ENCODE peak calls at places on chromosomes 16 and 17, in five cellular contexts. M is neuronal stem cell, E is H1, I is H9, D is mesenchymal stem cell. F is an unnamed sample.
A peak's percentile ranks its signal among the peaks of the same experiment; 100 is the strongest.

GRCh38 chr16:11181889-11182279 is 74.1 kb downstream of the SOCS1 start:
- DNase-seq in E (no peak), I (no peak), M (no peak), D (no peak), F (no peak)

GRCh38 chr17:8628172-8628571 is 2.4 kb downstream of the MYH10 start:
- DNase-seq in M (no peak), D (no peak), I (no peak), E (no peak), F (no peak)

GRCh38 chr17:34117332-34117731 is 137.8 kb upstream of the CCL2 start:
- DNase-seq in D (no peak), M (no peak), I (no peak), E (peak; percentile 20), F (no peak)

GRCh38 chr17:77527394-77527793 is 386.6 kb downstream of the SEC14L1 start:
- DNase-seq in M (no peak), I (no peak), D (no peak), E (no peak), F (no peak)

GRCh38 chr16:74053784-74054306 is 242.8 kb upstream of the PSMD7 start:
- DNase-seq in M (no peak), D (no peak), I (no peak), E (no peak), F (no peak)

GRCh38 chr17:71486171-71486740 is 634.6 kb upstream of the SOX9 start:
- DNase-seq in E (no peak), I (no peak), D (no peak), M (no peak), F (no peak)

GRCh38 chr17:45311406-45311761 is 5.4 kb downstream of the MAP3K14 start:
- DNase-seq in I (no peak), D (no peak), E (no peak), M (no peak), F (no peak)

GRCh38 chr17:30805944-30806456 is 18.5 kb downstream of the CRLF3 start:
- DNase-seq in D (no peak), E (no peak), I (no peak), M (no peak), F (no peak)

GRCh38 chr16:81449899-81450608 is 5.4 kb downstream of the CMIP start:
- DNase-seq in M (no peak), I (no peak), E (no peak), D (no peak), F (no peak)

GRCh38 chr17:68133370-68134045 is 98.0 kb downstream of the KPNA2 start:
- DNase-seq in M (no peak), E (peak; percentile 60), D (no peak), I (peak; percentile 83), F (no peak)

GRCh38 chr17:29567362-29568330 is 809 bp upstream of the ABHD15 start:
- DNase-seq in M (peak; percentile 64), I (peak; percentile 83), E (peak; percentile 84), D (peak; percentile 79), F (no peak)

GRCh38 chr16:1640261-1640956 is 28.2 kb downstream of the CRAMP1 start:
- DNase-seq in D (no peak), I (no peak), E (no peak), M (no peak), F (no peak)

GRCh38 chr17:76683921-76684745 is 26.6 kb downstream of the MXRA7 start:
- DNase-seq in E (no peak), I (no peak), D (no peak), M (no peak), F (no peak)

GRCh38 chr16:28288117-28288516 is 4.2 kb upstream of the SBK1 start:
- DNase-seq in I (no peak), M (no peak), D (no peak), E (no peak), F (no peak)

GRCh38 chr16:12896562-12896961 is 4.8 kb upstream of the SHISA9 start:
- DNase-seq in I (peak; percentile 50), D (peak; percentile 4), E (no peak), M (peak; percentile 59), F (peak; percentile 52)

GRCh38 chr16:74922150-74923138 is 62.5 kb downstream of the WDR59 start:
- DNase-seq in I (no peak), D (no peak), E (no peak), M (no peak), F (no peak)

GRCh38 chr16:48537275-48537674 is 72.7 kb downstream of the N4BP1 start:
- DNase-seq in D (no peak), M (no peak), I (no peak), E (peak; percentile 41), F (peak; percentile 35)

GRCh38 chr16:78530283-78530682 is 430.8 kb downstream of the WWOX start:
- DNase-seq in D (no peak), E (no peak), M (no peak), I (no peak), F (no peak)

GRCh38 chr16:55563797-55564196 is 2.7 kb upstream of the CAPNS2 start:
- DNase-seq in M (no peak), E (no peak), D (no peak), I (no peak), F (no peak)

GRCh38 chr17:79012563-79013134 is 3.1 kb upstream of the CANT1 start:
- DNase-seq in D (no peak), E (no peak), M (no peak), I (no peak), F (no peak)

GRCh38 chr16:71568541-71568940 is 8.4 kb downstream of the TAT start:
- DNase-seq in I (no peak), D (no peak), E (no peak), M (no peak), F (no peak)

GRCh38 chr17:43326490-43327275 is 72.1 kb upstream of the ARL4D start:
- DNase-seq in I (no peak), M (no peak), E (no peak), D (no peak), F (peak; percentile 86)

GRCh38 chr16:67100569-67101300 is 9.0 kb upstream of the PHAF1 start:
- DNase-seq in I (no peak), M (no peak), D (peak; percentile 67), E (no peak), F (no peak)

GRCh38 chr16:67198238-67198734 is 645 bp upstream of the ELMO3 start:
- DNase-seq in M (no peak), I (peak; percentile 79), E (peak; percentile 73), D (peak; percentile 43), F (peak; percentile 26)

GRCh38 chr16:72666267-72666666 is 381.7 kb downstream of the ZFHX3 start:
- DNase-seq in E (no peak), I (no peak), M (no peak), D (peak; percentile 7), F (no peak)

GRCh38 chr17:32191306-32191705 is 49.0 kb downstream of the RHOT1 start:
- DNase-seq in I (no peak), M (no peak), D (peak; percentile 24), E (no peak), F (no peak)

GRCh38 chr16:59597269-59597668 is 863.2 kb upstream of the GOT2 start:
- DNase-seq in E (no peak), M (no peak), D (no peak), I (no peak), F (no peak)

GRCh38 chr17:34895388-34895787 is 65.9 kb downstream of the CCT6B start:
- DNase-seq in I (peak; percentile 55), E (no peak), D (no peak), M (no peak), F (no peak)

GRCh38 chr17:28416703-28417311 is 10.8 kb upstream of the SLC46A1 start:
- DNase-seq in E (peak; percentile 75), D (peak; percentile 66), I (peak; percentile 92), M (peak; percentile 57), F (peak; percentile 54)

GRCh38 chr17:35846055-35846809 is 22.5 kb downstream of the HEATR9 start:
- DNase-seq in I (no peak), D (peak; percentile 37), M (no peak), E (no peak), F (no peak)

GRCh38 chr17:17667231-17667630 is 14.0 kb upstream of the RAI1 start:
- DNase-seq in I (no peak), D (no peak), E (no peak), M (no peak), F (no peak)

GRCh38 chr16:12721841-12722467 is 81.7 kb downstream of the CPPED1 start:
- DNase-seq in M (no peak), I (no peak), D (no peak), E (no peak), F (no peak)

GRCh38 chr16:19135896-19136438 is 22.2 kb downstream of the ITPRIPL2 start:
- DNase-seq in M (no peak), I (no peak), E (no peak), D (no peak), F (peak; percentile 93)

GRCh38 chr16:2702871-2703745 is 16.9 kb downstream of the PRSS27 start:
- DNase-seq in M (no peak), D (no peak), I (no peak), E (no peak), F (no peak)
- H3K4me1 ChIP-seq in M (no peaks in the 10 kb centered on the region), D (peaks cover 4% of the 10 kb centered on the region), I (no peaks in the 10 kb centered on the region), E (no peaks in the 10 kb centered on the region), F (no peaks in the 10 kb centered on the region)

DNA sequence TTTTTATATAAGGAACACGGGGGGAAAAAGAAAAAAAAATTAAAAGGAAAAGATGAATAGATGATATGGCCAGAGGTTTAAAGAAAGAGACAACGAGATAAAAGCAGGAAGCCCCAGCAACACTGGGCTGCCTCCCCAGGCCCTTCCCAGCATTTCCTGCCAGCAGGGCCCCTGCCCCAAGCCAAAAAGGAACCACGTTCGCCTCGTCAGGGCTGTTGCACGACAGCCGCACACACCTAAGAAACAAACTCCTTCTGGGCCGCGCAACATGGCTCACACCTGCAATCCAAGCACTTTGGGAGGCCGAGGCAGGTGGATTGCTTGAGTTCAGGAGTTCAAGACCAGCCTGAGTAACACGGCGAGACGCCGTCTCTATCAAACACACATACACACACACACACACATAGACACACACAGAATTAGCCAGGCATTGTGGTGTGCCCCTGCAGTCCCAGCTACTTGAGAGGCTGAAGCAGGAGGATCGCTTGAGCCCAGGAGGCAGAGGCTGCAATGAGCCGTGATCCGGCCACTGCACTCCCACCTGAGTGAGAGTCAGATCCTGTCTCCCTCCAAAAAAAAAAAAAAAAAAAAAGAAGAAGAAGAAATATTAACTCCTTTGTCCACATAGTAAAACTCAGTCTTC is 83.0 kb downstream of the ANKRD11 start:
- DNase-seq in M (no peak), I (no peak), D (no peak), E (no peak), F (no peak)
- H2BK12ac ChIP-seq in M (no peak overlapping the region), I (no peak overlapping the region), D (no peak overlapping the region), E (no peak overlapping the region), F (no peak overlapping the region)

GRCh38 chr17:51536627-51537026 is 276.3 kb downstream of the UTP18 start:
- DNase-seq in M (no peak), I (no peak), E (no peak), D (no peak), F (no peak)
- H3K4me1 ChIP-seq in M (peaks cover 1% of the 10 kb centered on the region), I (no peaks in the 10 kb centered on the region), E (no peaks in the 10 kb centered on the region), D (no peaks in the 10 kb centered on the region), F (no peaks in the 10 kb centered on the region)

DNA sequence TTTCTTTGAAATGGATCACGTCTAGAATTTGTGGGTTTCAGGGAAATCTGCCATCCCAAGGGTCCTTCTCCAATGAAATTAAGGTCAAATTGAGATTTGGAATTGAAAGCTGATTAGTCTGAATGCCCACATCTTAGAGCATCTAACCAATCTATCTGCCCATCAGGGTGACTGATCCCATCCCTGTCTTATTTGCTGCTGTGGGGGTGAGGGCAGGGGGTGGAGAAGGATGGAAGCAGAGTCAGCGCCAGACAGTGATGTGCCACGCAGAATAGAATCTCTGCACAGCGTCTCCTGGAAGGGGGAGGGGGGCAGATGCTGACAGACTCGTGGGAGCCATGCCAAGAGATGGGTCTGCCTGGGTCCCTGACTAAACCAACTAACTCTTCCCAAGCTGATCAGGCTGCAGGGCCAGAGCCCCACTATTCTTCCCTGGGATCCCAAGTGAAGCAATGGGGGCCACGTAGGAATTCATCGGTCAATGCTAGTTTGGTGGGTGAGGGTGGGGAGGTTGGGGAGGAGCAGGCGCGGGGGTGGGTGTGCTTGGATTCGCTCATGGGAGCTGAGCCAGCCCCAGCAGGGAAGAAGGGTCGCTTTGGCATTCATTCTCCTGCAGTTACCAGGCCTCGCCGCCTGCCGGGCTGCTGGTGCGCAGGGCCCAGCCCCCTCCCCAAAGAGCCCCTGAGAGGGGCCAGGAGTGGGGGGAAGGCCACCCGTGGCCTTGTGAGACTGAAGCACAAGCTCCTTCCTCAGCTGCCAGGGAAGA is 32.2 kb downstream of the CDK5RAP3 start:
- DNase-seq in D (no peak), E (peak; percentile 70), M (no peak), I (peak; percentile 79), F (no peak)
- H2BK12ac ChIP-seq in D (peak overlapping the region; percentile 88), E (peak overlapping the region; percentile 98), M (peak overlapping the region; percentile 85), I (no peak overlapping the region), F (peak overlapping the region; percentile 92)